ENCODE peak calls at places on chromosome 5, in four cellular contexts. One of them, this sample, is unnamed.

GRCh38 chr5:18533137-18533536 is 898.9 kb downstream of the TAF11L14 start:
- DNase-seq in cardiac muscle cell: no peak
- DNase-seq in activated CD8-positive, alpha-beta T cell treated with anti-CD3 and anti-CD28 coated beads for 36 hours: no peak
- DNase-seq in cardiac fibroblast: no peak
- DNase-seq in this sample: no peak

GRCh38 chr5:3661755-3662296 is 66.2 kb downstream of the IRX1 start:
- DNase-seq in cardiac fibroblast: no peak
- DNase-seq in activated CD8-positive, alpha-beta T cell treated with anti-CD3 and anti-CD28 coated beads for 36 hours: no peak
- DNase-seq in cardiac muscle cell: no peak
- DNase-seq in this sample: no peak

GRCh38 chr5:90170231-90170630 is 239.3 kb downstream of the CETN3 start:
- DNase-seq in cardiac fibroblast: no peak
- DNase-seq in cardiac muscle cell: no peak
- DNase-seq in activated CD8-positive, alpha-beta T cell treated with anti-CD3 and anti-CD28 coated beads for 36 hours: no peak
- DNase-seq in this sample: no peak

GRCh38 chr5:122259995-122260394 is 52.0 kb upstream of the SNCAIP start:
- DNase-seq in cardiac muscle cell: no peak
- DNase-seq in cardiac fibroblast: peak; percentile 93
- DNase-seq in activated CD8-positive, alpha-beta T cell treated with anti-CD3 and anti-CD28 coated beads for 36 hours: no peak
- DNase-seq in this sample: no peak

GRCh38 chr5:59104400-59105117 is 521.7 kb downstream of the RAB3C start:
- DNase-seq in activated CD8-positive, alpha-beta T cell treated with anti-CD3 and anti-CD28 coated beads for 36 hours: no peak
- DNase-seq in cardiac fibroblast: peak; percentile 26
- DNase-seq in cardiac muscle cell: no peak
- DNase-seq in this sample: no peak

GRCh38 chr5:117947121-117947520 is 1041.2 kb downstream of the DTWD2 start:
- DNase-seq in activated CD8-positive, alpha-beta T cell treated with anti-CD3 and anti-CD28 coated beads for 36 hours: no peak
- DNase-seq in cardiac fibroblast: no peak
- DNase-seq in cardiac muscle cell: no peak
- DNase-seq in this sample: no peak

GRCh38 chr5:127930311-127930710 is 153.3 kb upstream of the SLC12A2 start:
- DNase-seq in activated CD8-positive, alpha-beta T cell treated with anti-CD3 and anti-CD28 coated beads for 36 hours: no peak
- DNase-seq in cardiac muscle cell: no peak
- DNase-seq in cardiac fibroblast: peak; percentile 89
- DNase-seq in this sample: no peak

GRCh38 chr5:180467028-180467427 is 27.2 kb upstream of the CNOT6 start:
- DNase-seq in cardiac muscle cell: no peak
- DNase-seq in cardiac fibroblast: peak; percentile 43
- DNase-seq in activated CD8-positive, alpha-beta T cell treated with anti-CD3 and anti-CD28 coated beads for 36 hours: no peak
- DNase-seq in this sample: no peak

GRCh38 chr5:133321833-133322420 is 270.1 kb downstream of the HSPA4 start:
- DNase-seq in cardiac muscle cell: no peak
- DNase-seq in cardiac fibroblast: no peak
- DNase-seq in activated CD8-positive, alpha-beta T cell treated with anti-CD3 and anti-CD28 coated beads for 36 hours: peak; percentile 76
- DNase-seq in this sample: peak; percentile 59

GRCh38 chr5:64789457-64789856 is 20.7 kb downstream of the CWC27 start:
- DNase-seq in cardiac muscle cell: no peak
- DNase-seq in activated CD8-positive, alpha-beta T cell treated with anti-CD3 and anti-CD28 coated beads for 36 hours: no peak
- DNase-seq in cardiac fibroblast: peak; percentile 84
- DNase-seq in this sample: no peak

GRCh38 chr5:163408311-163408923 is 29.0 kb upstream of the CCNG1 start:
- DNase-seq in activated CD8-positive, alpha-beta T cell treated with anti-CD3 and anti-CD28 coated beads for 36 hours: peak; percentile 66
- DNase-seq in cardiac fibroblast: peak; percentile 79
- DNase-seq in cardiac muscle cell: peak; percentile 57
- DNase-seq in this sample: peak; percentile 52

GRCh38 chr5:88881566-88881965 is 1.4 kb downstream of the MEF2C start:
- DNase-seq in cardiac fibroblast: peak; percentile 58
- DNase-seq in cardiac muscle cell: peak; percentile 32
- DNase-seq in activated CD8-positive, alpha-beta T cell treated with anti-CD3 and anti-CD28 coated beads for 36 hours: no peak
- DNase-seq in this sample: no peak

GRCh38 chr5:149406203-149406978 is 27.3 kb upstream of the IL17B start:
- DNase-seq in activated CD8-positive, alpha-beta T cell treated with anti-CD3 and anti-CD28 coated beads for 36 hours: no peak
- DNase-seq in cardiac fibroblast: peak; percentile 94
- DNase-seq in cardiac muscle cell: no peak
- DNase-seq in this sample: no peak

GRCh38 chr5:56676091-56676768 is 139.1 kb upstream of the MAP3K1 start:
- DNase-seq in cardiac fibroblast: no peak
- DNase-seq in activated CD8-positive, alpha-beta T cell treated with anti-CD3 and anti-CD28 coated beads for 36 hours: no peak
- DNase-seq in cardiac muscle cell: no peak
- DNase-seq in this sample: no peak

GRCh38 chr5:151607304-151607703 is 16.2 kb upstream of the FAT2 start:
- DNase-seq in cardiac muscle cell: no peak
- DNase-seq in cardiac fibroblast: no peak
- DNase-seq in activated CD8-positive, alpha-beta T cell treated with anti-CD3 and anti-CD28 coated beads for 36 hours: no peak
- DNase-seq in this sample: no peak

GRCh38 chr5:107169871-107170270 is 500.9 kb downstream of the EFNA5 start:
- DNase-seq in cardiac fibroblast: no peak
- DNase-seq in cardiac muscle cell: no peak
- DNase-seq in activated CD8-positive, alpha-beta T cell treated with anti-CD3 and anti-CD28 coated beads for 36 hours: no peak
- DNase-seq in this sample: no peak

GRCh38 chr5:124438390-124439380 is 307.8 kb downstream of the ZNF608 start:
- DNase-seq in activated CD8-positive, alpha-beta T cell treated with anti-CD3 and anti-CD28 coated beads for 36 hours: no peak
- DNase-seq in cardiac fibroblast: no peak
- DNase-seq in cardiac muscle cell: no peak
- DNase-seq in this sample: no peak

GRCh38 chr5:142446131-142446959 is 121.5 kb upstream of the SPRY4 start:
- DNase-seq in activated CD8-positive, alpha-beta T cell treated with anti-CD3 and anti-CD28 coated beads for 36 hours: no peak
- DNase-seq in cardiac muscle cell: no peak
- DNase-seq in cardiac fibroblast: peak; percentile 91
- DNase-seq in this sample: no peak

GRCh38 chr5:87410941-87411340 is 1.8 kb downstream of the CCNH start:
- DNase-seq in cardiac fibroblast: peak; percentile 86
- DNase-seq in activated CD8-positive, alpha-beta T cell treated with anti-CD3 and anti-CD28 coated beads for 36 hours: no peak
- DNase-seq in cardiac muscle cell: no peak
- DNase-seq in this sample: no peak

GRCh38 chr5:77292026-77292757 is 81.7 kb downstream of the PDE8B start:
- DNase-seq in cardiac fibroblast: peak; percentile 46
- DNase-seq in cardiac muscle cell: no peak
- DNase-seq in activated CD8-positive, alpha-beta T cell treated with anti-CD3 and anti-CD28 coated beads for 36 hours: no peak
- DNase-seq in this sample: no peak

GRCh38 chr5:57538341-57538955 is 55.8 kb upstream of the ACTBL2 start:
- DNase-seq in activated CD8-positive, alpha-beta T cell treated with anti-CD3 and anti-CD28 coated beads for 36 hours: no peak
- DNase-seq in cardiac muscle cell: no peak
- DNase-seq in cardiac fibroblast: peak; percentile 93
- DNase-seq in this sample: no peak

DNA sequence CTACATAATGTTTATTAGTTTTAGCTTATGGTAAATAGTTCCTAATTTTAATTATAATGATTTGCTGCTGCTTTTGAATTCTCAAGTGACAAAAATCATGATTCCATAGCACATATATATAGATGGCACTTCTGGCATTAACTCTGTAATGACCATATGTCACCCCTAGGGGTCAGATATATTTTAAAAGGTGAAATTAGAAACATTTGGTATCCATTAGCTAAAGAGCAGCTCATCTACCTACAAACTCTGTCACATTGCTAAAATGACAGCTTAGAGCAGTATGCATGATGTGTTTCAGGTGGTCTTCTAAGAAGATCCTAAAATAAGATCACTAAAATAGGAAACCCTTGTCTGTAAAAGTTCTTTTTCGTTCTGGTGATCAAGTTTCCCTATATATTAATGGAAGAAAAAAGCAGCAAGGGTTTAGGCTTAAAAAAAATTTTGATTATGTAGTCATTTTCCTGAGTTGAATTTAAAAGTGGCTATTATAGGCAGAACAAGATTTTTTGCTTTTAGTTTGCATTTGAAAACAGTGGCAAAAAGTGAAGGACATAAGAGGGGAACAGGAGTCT is 157.7 kb upstream of the POU5F2 start:
- DNase-seq in cardiac muscle cell: no peak
- DNase-seq in activated CD8-positive, alpha-beta T cell treated with anti-CD3 and anti-CD28 coated beads for 36 hours: no peak
- DNase-seq in cardiac fibroblast: peak; percentile 23
- DNase-seq in this sample: peak; percentile 14
- TF ChIP-seq CTCF in cardiac muscle cell: peak; percentile 43
- TF ChIP-seq CTCF in activated CD8-positive, alpha-beta T cell treated with anti-CD3 and anti-CD28 coated beads for 36 hours: peak; percentile 65
- TF ChIP-seq CTCF in cardiac fibroblast: peak; percentile 44
- TF ChIP-seq CTCF in this sample: peak; percentile 37

GRCh38 chr5:177334155-177334551 is 17.3 kb downstream of the LMAN2 start:
- DNase-seq in activated CD8-positive, alpha-beta T cell treated with anti-CD3 and anti-CD28 coated beads for 36 hours: no peak
- DNase-seq in cardiac muscle cell: no peak
- DNase-seq in cardiac fibroblast: no peak
- DNase-seq in this sample: no peak

GRCh38 chr5:177335043-177335700 is 16.3 kb downstream of the LMAN2 start:
- DNase-seq in activated CD8-positive, alpha-beta T cell treated with anti-CD3 and anti-CD28 coated beads for 36 hours: no peak
- DNase-seq in cardiac muscle cell: no peak
- DNase-seq in cardiac fibroblast: no peak
- DNase-seq in this sample: no peak

GRCh38 chr5:177336603-177337494 is 14.6 kb downstream of the LMAN2 start:
- DNase-seq in cardiac muscle cell: no peak
- DNase-seq in activated CD8-positive, alpha-beta T cell treated with anti-CD3 and anti-CD28 coated beads for 36 hours: no peak
- DNase-seq in cardiac fibroblast: no peak
- DNase-seq in this sample: no peak

GRCh38 chr5:177335701-177336065 is 15.8 kb downstream of the LMAN2 start:
- DNase-seq in cardiac muscle cell: no peak
- DNase-seq in cardiac fibroblast: no peak
- DNase-seq in activated CD8-positive, alpha-beta T cell treated with anti-CD3 and anti-CD28 coated beads for 36 hours: no peak
- DNase-seq in this sample: no peak

DNA sequence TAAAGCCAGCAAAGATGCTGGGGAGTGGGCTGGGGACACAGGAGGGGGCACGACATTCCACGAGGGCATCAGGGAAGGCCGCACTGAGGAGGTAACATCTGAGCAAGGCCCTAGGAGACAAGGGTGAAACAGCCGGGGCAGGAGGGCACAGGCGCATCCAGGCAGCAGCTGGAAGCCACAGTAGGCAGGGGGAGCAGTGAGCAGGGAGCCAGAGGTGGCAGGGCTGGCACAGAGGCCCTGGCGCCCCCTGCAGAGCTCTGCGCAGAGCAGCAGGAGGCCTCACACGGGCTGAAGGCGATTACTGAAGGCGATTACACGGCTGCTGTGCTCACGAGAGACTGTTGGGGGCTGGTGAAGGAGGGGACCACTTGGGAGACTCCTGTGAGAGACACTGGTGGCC is 15.4 kb downstream of the LMAN2 start:
- DNase-seq in activated CD8-positive, alpha-beta T cell treated with anti-CD3 and anti-CD28 coated beads for 36 hours: peak; percentile 62
- DNase-seq in cardiac fibroblast: peak; percentile 22
- DNase-seq in cardiac muscle cell: peak; percentile 7
- DNase-seq in this sample: no peak
- TF ChIP-seq CTCF in activated CD8-positive, alpha-beta T cell treated with anti-CD3 and anti-CD28 coated beads for 36 hours: peak; percentile 64
- TF ChIP-seq CTCF in cardiac fibroblast: peak; percentile 30
- TF ChIP-seq CTCF in cardiac muscle cell: peak; percentile 33
- TF ChIP-seq CTCF in this sample: peak; percentile 41

GRCh38 chr5:55039843-55040242 is 15.8 kb downstream of the GZMK start:
- DNase-seq in cardiac muscle cell: no peak
- DNase-seq in cardiac fibroblast: peak; percentile 39
- DNase-seq in activated CD8-positive, alpha-beta T cell treated with anti-CD3 and anti-CD28 coated beads for 36 hours: no peak
- DNase-seq in this sample: no peak

GRCh38 chr5:55037816-55038379 is 13.8 kb downstream of the GZMK start:
- DNase-seq in cardiac fibroblast: no peak
- DNase-seq in activated CD8-positive, alpha-beta T cell treated with anti-CD3 and anti-CD28 coated beads for 36 hours: no peak
- DNase-seq in cardiac muscle cell: no peak
- DNase-seq in this sample: no peak

GRCh38 chr5:55036477-55036876 is 12.4 kb downstream of the GZMK start:
- DNase-seq in activated CD8-positive, alpha-beta T cell treated with anti-CD3 and anti-CD28 coated beads for 36 hours: no peak
- DNase-seq in cardiac muscle cell: no peak
- DNase-seq in cardiac fibroblast: peak; percentile 36
- DNase-seq in this sample: no peak

GRCh38 chr5:55035480-55035879 is 11.4 kb downstream of the GZMK start:
- DNase-seq in cardiac fibroblast: no peak
- DNase-seq in activated CD8-positive, alpha-beta T cell treated with anti-CD3 and anti-CD28 coated beads for 36 hours: no peak
- DNase-seq in cardiac muscle cell: no peak
- DNase-seq in this sample: no peak

DNA sequence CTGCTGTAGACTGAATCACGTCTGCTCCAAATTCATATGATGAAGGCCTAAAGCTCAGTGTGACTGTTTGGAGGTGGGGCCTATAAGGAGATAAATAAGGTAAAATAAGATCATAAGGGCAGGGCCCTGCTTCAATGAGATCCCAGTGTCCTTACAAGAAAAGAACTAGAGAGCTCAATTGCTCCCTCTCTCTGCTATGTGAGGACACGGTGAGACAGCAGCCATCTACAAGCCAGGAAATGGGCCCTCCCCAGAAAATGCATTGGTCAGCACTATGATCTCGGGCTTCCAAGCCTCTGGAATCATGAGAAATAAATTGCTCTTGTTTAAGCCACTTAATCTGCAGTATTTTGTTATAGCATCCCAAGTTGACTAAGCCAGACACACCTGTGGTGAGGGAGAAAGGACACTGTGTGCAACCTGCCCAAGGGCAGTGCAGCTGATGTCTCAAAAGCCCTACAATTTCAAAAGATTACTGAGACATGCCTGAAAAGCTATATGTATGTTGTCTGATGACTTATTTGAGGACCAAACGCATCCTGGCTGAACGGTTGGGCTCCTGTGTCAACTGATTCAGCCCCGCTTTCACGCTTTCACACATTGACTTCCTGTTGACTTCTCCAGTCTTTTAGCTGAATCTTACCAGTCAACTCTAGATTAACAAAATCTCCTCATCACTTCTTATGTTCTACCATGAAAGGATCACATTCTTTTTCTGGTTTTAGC is 13.2 kb downstream of the GZMK start:
- DNase-seq in cardiac fibroblast: peak; percentile 39
- DNase-seq in activated CD8-positive, alpha-beta T cell treated with anti-CD3 and anti-CD28 coated beads for 36 hours: peak; percentile 89
- DNase-seq in cardiac muscle cell: peak; percentile 18
- DNase-seq in this sample: peak; percentile 24
- TF ChIP-seq CTCF in cardiac fibroblast: peak; percentile 16
- TF ChIP-seq CTCF in activated CD8-positive, alpha-beta T cell treated with anti-CD3 and anti-CD28 coated beads for 36 hours: no peak
- TF ChIP-seq CTCF in cardiac muscle cell: peak; percentile 6
- TF ChIP-seq CTCF in this sample: no peak

GRCh38 chr5:10578292-10578663 is 14.4 kb downstream of the ANKRD33B start:
- DNase-seq in cardiac muscle cell: no peak
- DNase-seq in cardiac fibroblast: no peak
- DNase-seq in activated CD8-positive, alpha-beta T cell treated with anti-CD3 and anti-CD28 coated beads for 36 hours: no peak
- DNase-seq in this sample: no peak

GRCh38 chr5:10578869-10579268 is 15.0 kb downstream of the ANKRD33B start:
- DNase-seq in activated CD8-positive, alpha-beta T cell treated with anti-CD3 and anti-CD28 coated beads for 36 hours: no peak
- DNase-seq in cardiac fibroblast: no peak
- DNase-seq in cardiac muscle cell: no peak
- DNase-seq in this sample: no peak

GRCh38 chr5:10576790-10577189 is 12.9 kb downstream of the ANKRD33B start:
- DNase-seq in activated CD8-positive, alpha-beta T cell treated with anti-CD3 and anti-CD28 coated beads for 36 hours: no peak
- DNase-seq in cardiac fibroblast: no peak
- DNase-seq in cardiac muscle cell: no peak
- DNase-seq in this sample: no peak

GRCh38 chr5:10577371-10578291 is 13.8 kb downstream of the ANKRD33B start:
- DNase-seq in cardiac muscle cell: peak; percentile 80
- DNase-seq in activated CD8-positive, alpha-beta T cell treated with anti-CD3 and anti-CD28 coated beads for 36 hours: no peak
- DNase-seq in cardiac fibroblast: peak; percentile 60
- DNase-seq in this sample: no peak

DNA sequence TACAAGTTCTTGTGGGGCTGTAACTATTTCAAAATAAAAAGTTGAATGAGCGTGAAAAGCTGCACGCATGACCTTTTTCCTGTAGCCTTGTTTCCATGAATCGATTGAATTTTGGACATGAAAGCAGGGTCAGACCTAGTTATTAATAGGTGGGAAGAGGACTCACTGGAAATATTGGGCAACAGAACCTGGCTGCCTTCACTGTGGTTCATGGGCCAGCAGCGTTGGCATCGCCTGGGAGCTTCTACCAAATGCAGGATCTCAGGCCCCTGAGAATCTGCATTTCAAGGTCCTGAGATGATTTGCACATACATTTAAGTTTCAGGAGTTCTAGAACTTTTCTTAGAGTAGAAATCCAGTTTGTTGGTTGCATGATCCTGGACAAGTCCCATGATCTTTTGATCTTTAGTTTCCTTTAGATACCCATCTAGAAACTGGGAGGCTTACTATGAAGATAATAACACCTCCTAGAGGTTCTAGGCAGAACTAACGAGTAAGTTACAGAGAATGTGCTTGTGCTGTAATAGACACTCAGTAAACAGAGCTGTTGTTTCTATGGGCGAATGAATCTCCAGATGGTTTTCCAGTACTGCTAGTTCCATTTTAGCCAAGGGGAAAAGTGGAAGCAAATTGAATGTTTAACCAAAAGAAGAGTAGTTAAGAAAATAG is 12.4 kb downstream of the ANKRD33B start:
- DNase-seq in cardiac fibroblast: no peak
- DNase-seq in activated CD8-positive, alpha-beta T cell treated with anti-CD3 and anti-CD28 coated beads for 36 hours: no peak
- DNase-seq in cardiac muscle cell: no peak
- DNase-seq in this sample: no peak
- TF ChIP-seq CTCF in cardiac fibroblast: no peak
- TF ChIP-seq CTCF in activated CD8-positive, alpha-beta T cell treated with anti-CD3 and anti-CD28 coated beads for 36 hours: no peak
- TF ChIP-seq CTCF in cardiac muscle cell: no peak
- TF ChIP-seq CTCF in this sample: peak; percentile 41